ENCODE peak calls at places on chromosome 1, in eight cellular contexts. F is epithelial cell of esophagus, J is GM06990, Y is DND-41, Q is Panc1, L is IMR-90, E is cardiac fibroblast, W is AG04449. O is an unnamed sample.

GRCh38 chr1:94955767-94956632 is 29.1 kb upstream of the CNN3 start:
- DNase-seq in F (peak; percentile 48), W (no peak), E (peak; percentile 45), Q (no peak), L (peak; percentile 28), J (no peak), Y (no peak), O (peak; percentile 41)

GRCh38 chr1:3184666-3185065 is 115.7 kb downstream of the PRDM16 start:
- DNase-seq in J (no peak), Q (no peak), L (no peak), F (no peak), E (no peak), W (no peak), Y (no peak), O (no peak)

GRCh38 chr1:245825128-245825901 is 670.5 kb downstream of the KIF26B start:
- DNase-seq in E (peak; percentile 51), Q (no peak), J (no peak), L (peak; percentile 9), Y (no peak), W (no peak), F (no peak), O (no peak)

GRCh38 chr1:3292868-3293562 is 161.4 kb upstream of the ARHGEF16 start:
- DNase-seq in Q (no peak), L (no peak), W (no peak), Y (no peak), F (no peak), E (no peak), J (no peak), O (no peak)

GRCh38 chr1:69524010-69524409 is 43.7 kb upstream of the LRRC7 start:
- DNase-seq in F (peak; percentile 34), W (no peak), Y (no peak), Q (no peak), E (no peak), L (peak; percentile 46), J (no peak), O (no peak)

GRCh38 chr1:75203415-75204277 is 69.5 kb downstream of the LHX8 start:
- DNase-seq in L (peak; percentile 47), Q (peak; percentile 62), E (peak; percentile 63), J (no peak), W (no peak), Y (peak; percentile 5), F (peak; percentile 62), O (peak; percentile 28)

GRCh38 chr1:39933956-39934941 is 20.7 kb upstream of the MFSD2A start:
- DNase-seq in J (no peak), L (peak; percentile 91), W (peak; percentile 88), Q (no peak), F (peak; percentile 96), E (peak; percentile 99), Y (no peak), O (peak; percentile 52)

GRCh38 chr1:58848818-58849411 is 65.1 kb upstream of the JUN start:
- DNase-seq in W (peak; percentile 92), Y (no peak), Q (peak; percentile 97), F (peak; percentile 99), E (peak; percentile 97), J (no peak), L (peak; percentile 98), O (no peak)

GRCh38 chr1:17081439-17081838 is 27.6 kb upstream of the SDHB start:
- DNase-seq in L (no peak), J (peak; percentile 37), F (no peak), W (no peak), Y (no peak), E (no peak), Q (no peak), O (no peak)

GRCh38 chr1:163980391-163980790 is 578.6 kb upstream of the PBX1 start:
- DNase-seq in F (no peak), E (no peak), Y (no peak), J (no peak), Q (no peak), L (no peak), W (no peak), O (no peak)

GRCh38 chr1:224359207-224359606 is 2.5 kb downstream of the CNIH4 start:
- DNase-seq in W (no peak), F (no peak), Q (no peak), E (no peak), L (no peak), Y (no peak), J (no peak), O (no peak)

GRCh38 chr1:44131411-44131810 is 10.0 kb downstream of the KLF18 start:
- DNase-seq in E (no peak), L (no peak), W (no peak), Q (no peak), F (no peak), J (no peak), Y (no peak), O (no peak)

GRCh38 chr1:157992813-157993178 is 649 bp upstream of the KIRREL1 start:
- DNase-seq in E (no peak), F (no peak), Y (no peak), J (no peak), W (no peak), L (no peak), Q (no peak), O (no peak)

GRCh38 chr1:53837924-53838653 is at the start of gene NDC1:
- DNase-seq in E (peak; percentile 96), L (peak; percentile 96), J (peak; percentile 95), Q (peak; percentile 93), W (peak; percentile 59), Y (peak; percentile 94), F (peak; percentile 97), O (peak; percentile 93)

GRCh38 chr1:53834776-53835175 is 3.3 kb downstream of the NDC1 start:
- DNase-seq in J (no peak), L (no peak), E (no peak), Q (no peak), Y (no peak), W (no peak), F (no peak), O (no peak)

GRCh38 chr1:53838654-53838974 is 518 bp upstream of the NDC1 start:
- DNase-seq in J (no peak), E (no peak), Y (no peak), Q (no peak), F (no peak), W (no peak), L (no peak), O (no peak)

GRCh38 chr1:53833393-53833792 is 4.7 kb downstream of the NDC1 start:
- DNase-seq in J (no peak), F (no peak), Y (no peak), L (no peak), W (no peak), Q (no peak), E (no peak), O (no peak)

GRCh38 chr1:53835491-53835890 is 2.6 kb downstream of the NDC1 start:
- DNase-seq in W (peak; percentile 16), Y (no peak), J (no peak), E (no peak), L (peak; percentile 82), F (no peak), Q (no peak), O (no peak)
- H3K4me3 ChIP-seq in W (no peak overlapping the region), Y (no peak overlapping the region), J (peak overlapping the region; percentile 29), E (no peak overlapping the region), L (no peak overlapping the region), F (no peak overlapping the region), Q (no peak overlapping the region), O (no peak overlapping the region)

GRCh38 chr1:231355171-231355570 is 17.1 kb downstream of the SPRTN start:
- DNase-seq in Y (no peak), Q (no peak), E (no peak), F (no peak), W (no peak), L (peak; percentile 24), J (no peak), O (no peak)
- TF ChIP-seq CTCF in Y (no peak), Q (no peak), E (no peak), F (no peak), W (no peak), L (no peak), J (no peak), O (no peak)

DNA sequence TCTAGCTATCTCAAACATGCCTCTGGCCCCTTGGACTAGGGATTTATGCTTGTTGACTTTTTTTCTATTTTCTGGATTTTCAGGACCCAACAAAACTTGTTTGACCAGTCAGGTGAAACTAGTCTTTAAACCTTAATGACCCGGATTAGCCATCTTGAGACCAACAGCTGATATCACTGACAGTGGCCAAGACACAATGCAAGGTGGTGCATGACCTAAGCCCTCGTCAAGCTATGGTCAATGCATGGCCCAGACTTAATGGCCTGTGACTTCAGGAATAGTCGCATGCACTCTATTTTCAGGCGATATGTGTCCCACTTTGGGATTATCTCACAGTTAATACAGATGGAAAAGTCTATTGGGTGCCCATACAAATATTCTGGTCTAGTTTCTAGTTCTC is 190.4 kb downstream of the ZBTB18 start:
- DNase-seq in F (no peak), W (no peak), L (no peak), Y (no peak), E (no peak), J (no peak), Q (no peak), O (peak; percentile 35)
- H3K4me3 ChIP-seq in F (no peak overlapping the region), W (no peak overlapping the region), L (no peak overlapping the region), Y (no peak overlapping the region), E (no peak overlapping the region), J (no peak overlapping the region), Q (no peak overlapping the region), O (no peak overlapping the region)

DNA sequence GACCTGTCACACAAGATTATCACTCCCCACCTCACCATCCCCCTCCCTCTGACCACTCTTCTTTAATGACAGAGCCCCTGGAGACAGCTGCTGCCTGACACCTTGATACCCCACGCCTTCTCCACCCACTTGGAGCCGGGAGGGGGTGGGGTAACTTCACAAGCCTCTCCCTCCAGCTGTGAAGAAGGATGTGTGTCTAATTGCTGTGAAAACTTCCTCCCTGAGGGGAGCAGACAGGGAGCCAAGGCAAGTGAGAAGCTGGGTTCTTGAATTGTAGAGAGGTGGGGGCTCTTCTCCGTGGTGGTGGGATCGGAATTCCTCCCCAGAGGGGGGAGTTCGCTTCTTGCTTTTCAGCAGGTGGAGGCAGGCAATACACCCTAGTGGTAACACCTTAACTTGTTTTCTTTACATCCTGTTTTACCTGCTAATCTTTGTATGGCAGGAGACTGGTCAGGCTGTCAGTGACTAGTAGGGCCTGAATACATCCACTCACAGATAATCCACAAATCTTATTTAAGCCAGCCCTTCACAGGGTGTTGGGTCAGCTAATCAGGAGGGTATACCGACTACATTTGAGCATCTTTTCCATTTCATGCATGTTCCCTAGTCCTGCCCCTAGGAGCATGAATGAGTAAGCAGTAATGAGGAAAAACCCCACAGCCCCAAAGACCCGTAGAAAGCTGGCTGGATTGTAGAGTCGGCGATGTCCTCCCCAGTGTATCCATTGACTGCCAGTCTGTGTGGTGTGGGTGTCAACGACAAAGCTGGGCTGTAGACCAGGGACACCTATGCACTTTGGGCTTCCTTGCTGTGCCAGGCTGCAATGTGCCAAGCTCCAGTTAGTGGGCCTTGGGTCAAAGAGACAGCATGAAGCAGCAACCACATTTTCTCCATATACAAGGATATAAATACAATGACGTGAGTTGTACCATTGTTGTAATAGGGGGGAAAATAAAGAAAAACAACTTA is 57.3 kb downstream of the NFASC start:
- DNase-seq in E (no peak), F (no peak), J (no peak), Q (no peak), L (no peak), Y (no peak), W (no peak), O (no peak)
- TF ChIP-seq CTCF in E (no peak), F (no peak), J (no peak), Q (no peak), L (no peak), Y (no peak), W (no peak), O (no peak)

GRCh38 chr1:89865498-89866385 is 44.9 kb downstream of the LRRC8D start:
- DNase-seq in F (peak; percentile 86), L (peak; percentile 79), E (peak; percentile 69), J (no peak), W (no peak), Y (no peak), Q (no peak), O (no peak)
- H3K4me3 ChIP-seq in F (no peak overlapping the region), L (no peak overlapping the region), E (no peak overlapping the region), J (no peak overlapping the region), W (no peak overlapping the region), Y (no peak overlapping the region), Q (no peak overlapping the region), O (no peak overlapping the region)

GRCh38 chr1:119676571-119677206 is 28.6 kb upstream of the ZNF697 start:
- DNase-seq in J (no peak), L (no peak), Y (no peak), Q (no peak), F (no peak), W (no peak), E (peak; percentile 60), O (no peak)
- TF ChIP-seq CTCF in J (no peak), L (peak; percentile 7), Y (peak; percentile 27), Q (no peak), F (no peak), W (no peak), E (no peak), O (peak; percentile 10)

O was measured in LNCaP clone FGC.